ENCODE peak calls at places on chromosomes 11 and 22, in eight cellular contexts. A, L, K, R, T, G, D and M are unnamed samples.

GRCh38 chr11:9651481-9651880 is 12.4 kb upstream of the SWAP70 start:
- DNase-seq in A (no peak), L (no peak), K (no peak), R (no peak), T (no peak), G (no peak), D (no peak), M (no peak)

GRCh38 chr11:118623291-118623655 is 15.9 kb downstream of the PHLDB1 start:
- DNase-seq in A (no peak), L (no peak), K (no peak), R (no peak), T (peak), G (no peak), D (no peak), M (no peak)

GRCh38 chr11:129728571-129728970 is 87.1 kb upstream of the TMEM45B start:
- DNase-seq in A (no peak), L (no peak), K (no peak), R (no peak), T (peak), G (no peak), D (no peak), M (no peak)

GRCh38 chr11:2107521-2107920 is 31.7 kb downstream of the IGF2 start:
- DNase-seq in A (no peak), L (no peak), K (no peak), R (no peak), T (no peak), G (no peak), D (no peak), M (no peak)

GRCh38 chr11:79438631-79439429 is 2.0 kb downstream of the TENM4 start:
- DNase-seq in A (peak), L (no peak), K (no peak), R (no peak), T (peak), G (peak), D (peak), M (peak)

GRCh38 chr11:46890665-46891064 is 27.7 kb downstream of the LRP4 start:
- DNase-seq in A (no peak), L (no peak), K (no peak), R (no peak), T (no peak), G (no peak), D (no peak), M (no peak)

GRCh38 chr11:14422052-14422813 is 63.2 kb upstream of the RRAS2 start:
- DNase-seq in A (peak), L (no peak), K (peak), R (no peak), T (peak), G (peak), D (peak), M (peak)

GRCh38 chr11:73322111-73322985 is 14.3 kb downstream of the ARHGEF17 start:
- DNase-seq in A (no peak), L (no peak), K (no peak), R (no peak), T (peak), G (peak), D (no peak), M (no peak)

GRCh38 chr11:61297341-61297740 is 2.2 kb upstream of the VWCE start:
- DNase-seq in A (no peak), L (no peak), K (no peak), R (no peak), T (no peak), G (no peak), D (no peak), M (no peak)

GRCh38 chr22:42680648-42681047 is 31.5 kb upstream of the CYB5R3 start:
- DNase-seq in A (no peak), L (no peak), K (peak), R (no peak), T (no peak), G (no peak), D (no peak), M (no peak)

GRCh38 chr11:86784247-86784681 is 16.1 kb upstream of the PRSS23 start:
- DNase-seq in A (no peak), L (no peak), K (no peak), R (no peak), T (no peak), G (no peak), D (no peak), M (no peak)

GRCh38 chr11:48116843-48117242 is 99.8 kb upstream of the OR4B1 start:
- DNase-seq in A (no peak), L (no peak), K (no peak), R (no peak), T (no peak), G (peak), D (no peak), M (no peak)

GRCh38 chr22:39136317-39136716 is 16.2 kb downstream of the CBX7 start:
- DNase-seq in A (no peak), L (no peak), K (no peak), R (no peak), T (no peak), G (no peak), D (no peak), M (no peak)

GRCh38 chr22:22955866-22956535 is 68.4 kb downstream of the IGLL5 start:
- DNase-seq in A (no peak), L (peak), K (peak), R (peak), T (peak), G (peak), D (peak), M (peak)

GRCh38 chr11:62391642-62392425 is 27.0 kb upstream of the SCGB1A1 start:
- DNase-seq in A (no peak), L (no peak), K (no peak), R (no peak), T (no peak), G (no peak), D (peak), M (no peak)

GRCh38 chr11:124194696-124195418 is 11.7 kb downstream of the OR10D3 start:
- DNase-seq in A (no peak), L (peak), K (peak), R (peak), T (peak), G (peak), D (no peak), M (peak)

GRCh38 chr22:33917744-33918406 is 2.4 kb downstream of the LARGE1 start:
- DNase-seq in A (no peak), L (no peak), K (no peak), R (no peak), T (no peak), G (peak), D (no peak), M (peak)

GRCh38 chr11:60801194-60801593 is 16.1 kb downstream of the MS4A10 start:
- DNase-seq in A (no peak), L (no peak), K (no peak), R (no peak), T (no peak), G (no peak), D (no peak), M (no peak)

GRCh38 chr11:67996622-67997459 is 7.1 kb downstream of the UNC93B1 start:
- DNase-seq in A (peak), L (peak), K (no peak), R (no peak), T (no peak), G (peak), D (peak), M (peak)

GRCh38 chr11:79262221-79262620 is 178.6 kb downstream of the TENM4 start:
- DNase-seq in A (no peak), L (no peak), K (no peak), R (no peak), T (no peak), G (no peak), D (no peak), M (no peak)

GRCh38 chr11:121326230-121326629 is 33.7 kb downstream of the SC5D start:
- DNase-seq in A (no peak), L (no peak), K (no peak), R (no peak), T (no peak), G (no peak), D (no peak), M (no peak)

GRCh38 chr22:49196046-49196511 is 631.6 kb downstream of the BRD1 start:
- DNase-seq in A (no peak), L (no peak), K (no peak), R (no peak), T (no peak), G (no peak), D (no peak), M (no peak)

GRCh38 chr22:25206998-25207397 is 7.3 kb downstream of the CRYBB3 start:
- DNase-seq in A (peak), L (no peak), K (no peak), R (no peak), T (no peak), G (no peak), D (peak), M (no peak)

GRCh38 chr11:2884424-2884815 is 1.2 kb downstream of the CDKN1C start:
- DNase-seq in A (peak), L (no peak), K (no peak), R (no peak), T (no peak), G (no peak), D (peak), M (no peak)

GRCh38 chr11:38543311-38543710 is 1945.3 kb upstream of the RAG2 start:
- DNase-seq in A (no peak), L (no peak), K (peak), R (no peak), T (no peak), G (no peak), D (no peak), M (no peak)

GRCh38 chr11:20544536-20545237 is 54.7 kb upstream of the SLC6A5 start:
- DNase-seq in A (no peak), L (no peak), K (no peak), R (no peak), T (no peak), G (no peak), D (no peak), M (peak)

GRCh38 chr22:26534166-26534855 is 22.0 kb upstream of the TFIP11 start:
- DNase-seq in A (no peak), L (no peak), K (no peak), R (no peak), T (no peak), G (no peak), D (no peak), M (no peak)

GRCh38 chr22:50530280-50530856 is 556 bp upstream of the TYMP start:
- DNase-seq in A (no peak), L (peak), K (no peak), R (no peak), T (no peak), G (peak), D (peak), M (peak)

GRCh38 chr11:81005595-81005994 is 1564.8 kb upstream of the TENM4 start:
- DNase-seq in A (no peak), L (no peak), K (peak), R (no peak), T (no peak), G (no peak), D (no peak), M (no peak)

GRCh38 chr22:30332994-30333706 is 6.4 kb upstream of the TBC1D10A start:
- DNase-seq in A (no peak), L (no peak), K (no peak), R (no peak), T (no peak), G (no peak), D (no peak), M (no peak)

GRCh38 chr22:27086080-27086479 is 428.7 kb downstream of the MIAT start:
- DNase-seq in A (no peak), L (no peak), K (no peak), R (no peak), T (no peak), G (no peak), D (no peak), M (no peak)

GRCh38 chr11:64675417-64676252 is 47.4 kb downstream of the NRXN2 start:
- DNase-seq in A (peak), L (no peak), K (no peak), R (no peak), T (peak), G (no peak), D (no peak), M (no peak)

GRCh38 chr11:121099885-121100284 is 1.2 kb upstream of the TECTA start:
- DNase-seq in A (no peak), L (no peak), K (peak), R (no peak), T (no peak), G (no peak), D (no peak), M (no peak)

GRCh38 chr11:44894217-44894617 is 56.5 kb downstream of the TP53I11 start:
- DNase-seq in A (peak), L (peak), K (peak), R (peak), T (peak), G (peak), D (peak), M (peak)

GRCh38 chr11:14373941-14374646 is 15.1 kb upstream of the RRAS2 start:
- DNase-seq in A (no peak), L (no peak), K (no peak), R (no peak), T (no peak), G (no peak), D (no peak), M (no peak)

GRCh38 chr11:94424662-94425061 is 23.4 kb upstream of the GPR83 start:
- DNase-seq in A (no peak), L (no peak), K (no peak), R (no peak), T (no peak), G (no peak), D (no peak), M (no peak)

GRCh38 chr11:5284551-5285130 is 14.9 kb upstream of the HBE1 start:
- DNase-seq in A (no peak), L (no peak), K (no peak), R (no peak), T (no peak), G (no peak), D (no peak), M (no peak)